ENCODE peak calls at places on chromosomes 16 and 17, in six cellular contexts. F is IMR-90, Q is hepatocyte, O is thoracic aorta, H is AG09319, T is psoas muscle. I is an unnamed sample.

GRCh38 chr17:45370949-45371413 is 54.2 kb upstream of the MAP3K14 start:
- DNase-seq in F (peak), Q (no peak), O (no peak), T (no peak), H (no peak), I (peak)

GRCh38 chr17:38704645-38705522 is at the start of gene MLLT6:
- DNase-seq in F (peak), T (peak), Q (peak), H (peak), O (no peak), I (peak)

GRCh38 chr16:3669067-3669466 is 14.6 kb downstream of the DNASE1 start:
- DNase-seq in F (no peak), Q (no peak), T (no peak), H (no peak), O (no peak), I (no peak)

GRCh38 chr16:81424761-81425160 is 19.8 kb upstream of the CMIP start:
- DNase-seq in O (no peak), F (peak), Q (no peak), T (no peak), H (no peak), I (peak)

GRCh38 chr17:75876190-75876937 is 2.0 kb downstream of the TRIM47 start:
- DNase-seq in H (no peak), F (no peak), O (no peak), T (no peak), Q (peak), I (peak)

GRCh38 chr17:42436401-42436800 is 13.3 kb upstream of the CAVIN1 start:
- DNase-seq in O (no peak), Q (peak), H (peak), F (peak), T (no peak), I (peak)

GRCh38 chr17:68382582-68383085 is 74.7 kb downstream of the WIPI1 start:
- DNase-seq in F (no peak), O (no peak), T (no peak), Q (no peak), H (no peak), I (no peak)

GRCh38 chr17:64443086-64443760 is 5.7 kb upstream of the MILR1 start:
- DNase-seq in H (no peak), F (no peak), O (no peak), Q (no peak), T (no peak), I (peak)

GRCh38 chr16:53792161-53792951 is 88.4 kb downstream of the FTO start:
- DNase-seq in F (no peak), Q (no peak), H (no peak), T (no peak), O (no peak), I (peak)

GRCh38 chr17:67855504-67856324 is 30.4 kb downstream of the BPTF start:
- DNase-seq in T (no peak), Q (no peak), O (no peak), F (no peak), H (no peak), I (no peak)

GRCh38 chr17:79834575-79835469 is 4.4 kb downstream of the CBX4 start:
- DNase-seq in O (no peak), Q (peak), T (no peak), H (no peak), F (no peak), I (no peak)

GRCh38 chr16:54654429-54654828 is 276.2 kb upstream of the IRX5 start:
- DNase-seq in O (no peak), F (no peak), H (no peak), Q (no peak), T (no peak), I (no peak)

GRCh38 chr17:68705331-68706166 is 104.4 kb upstream of the FAM20A start:
- DNase-seq in Q (no peak), F (peak), T (no peak), H (peak), O (no peak), I (no peak)

GRCh38 chr16:4317471-4318170 is 1.8 kb downstream of the GLIS2 start:
- DNase-seq in T (peak), F (no peak), H (no peak), O (no peak), Q (peak), I (no peak)

GRCh38 chr17:2094891-2095535 is 40.1 kb downstream of the HIC1 start:
- DNase-seq in F (peak), T (peak), H (no peak), O (no peak), Q (peak), I (peak)

GRCh38 chr17:42428141-42428944 is 5.3 kb upstream of the CAVIN1 start:
- DNase-seq in T (no peak), Q (peak), O (peak), F (peak), H (peak), I (peak)

GRCh38 chr17:18921912-18922451 is 30.0 kb upstream of the SLC5A10 start:
- DNase-seq in H (no peak), O (no peak), T (no peak), F (peak), Q (peak), I (peak)

GRCh38 chr17:17061516-17061915 is 19.3 kb downstream of the MPRIP start:
- DNase-seq in H (no peak), Q (no peak), O (no peak), T (no peak), F (no peak), I (no peak)

GRCh38 chr17:6507535-6507934 is 48.8 kb downstream of the PITPNM3 start:
- DNase-seq in T (no peak), H (peak), Q (no peak), O (no peak), F (peak), I (peak)

GRCh38 chr16:66250686-66251405 is 115.6 kb upstream of the CDH5 start:
- DNase-seq in F (peak), O (no peak), H (no peak), Q (peak), T (peak), I (no peak)

GRCh38 chr16:85361441-85362118 is 249.3 kb upstream of the CIBAR2 start:
- DNase-seq in T (no peak), H (no peak), O (no peak), F (no peak), Q (peak), I (no peak)

GRCh38 chr16:54938351-54939346 is 8.0 kb downstream of the IRX5 start:
- DNase-seq in H (no peak), F (no peak), Q (no peak), T (no peak), O (no peak), I (no peak)

GRCh38 chr16:17354121-17354750 is 116.5 kb downstream of the XYLT1 start:
- DNase-seq in Q (no peak), T (no peak), O (no peak), H (no peak), F (no peak), I (no peak)

GRCh38 chr17:4858068-4858879 is 25.1 kb downstream of the MINK1 start:
- DNase-seq in F (no peak), Q (no peak), T (no peak), H (no peak), O (no peak), I (peak)

GRCh38 chr16:49876716-49877129 is 20.8 kb upstream of the ZNF423 start:
- DNase-seq in H (no peak), O (no peak), T (peak), F (no peak), Q (peak), I (no peak)

GRCh38 chr17:32192379-32192778 is 50.1 kb downstream of the RHOT1 start:
- DNase-seq in Q (no peak), H (no peak), F (peak), O (no peak), T (no peak), I (no peak)

GRCh38 chr16:89697616-89698331 is 3.7 kb downstream of the SPATA2L start:
- DNase-seq in Q (peak), F (no peak), H (no peak), T (peak), O (no peak), I (no peak)

GRCh38 chr17:49227436-49228261 is 2.9 kb downstream of the PHOSPHO1 start:
- DNase-seq in O (no peak), F (peak), H (peak), Q (peak), T (peak), I (peak)

GRCh38 chr17:61444831-61445230 is 7.4 kb upstream of the TBX4 start:
- DNase-seq in O (no peak), T (no peak), H (no peak), Q (peak), F (peak), I (no peak)

GRCh38 chr16:10181196-10182162 is 749 bp downstream of the GRIN2A start:
- DNase-seq in F (peak), T (peak), H (peak), O (no peak), Q (peak), I (peak)

GRCh38 chr17:75635610-75636202 is 2.5 kb downstream of the SMIM5 start:
- DNase-seq in F (no peak), Q (no peak), T (no peak), O (no peak), H (no peak), I (no peak)

GRCh38 chr16:28182183-28182582 is 29.6 kb downstream of the XPO6 start:
- DNase-seq in O (no peak), Q (no peak), H (no peak), F (peak), T (no peak), I (no peak)

GRCh38 chr17:55795098-55795497 is 44.2 kb downstream of the PCTP start:
- DNase-seq in T (no peak), Q (no peak), F (no peak), H (no peak), O (no peak), I (no peak)

GRCh38 chr16:71610936-71611871 is 14.8 kb upstream of the MARVELD3 start:
- DNase-seq in O (no peak), Q (peak), F (peak), H (no peak), T (peak), I (peak)

GRCh38 chr17:77593081-77593480 is 365.4 kb upstream of the TNRC6C start:
- DNase-seq in F (no peak), Q (no peak), T (no peak), H (no peak), O (no peak), I (no peak)

GRCh38 chr17:77596491-77597420 is 361.7 kb upstream of the TNRC6C start:
- DNase-seq in O (no peak), F (no peak), H (no peak), T (no peak), Q (no peak), I (no peak)

GRCh38 chr17:77594416-77595209 is 363.9 kb upstream of the TNRC6C start:
- DNase-seq in O (no peak), F (no peak), T (no peak), Q (no peak), H (no peak), I (no peak)

GRCh38 chr17:77592503-77592902 is 366.0 kb upstream of the TNRC6C start:
- DNase-seq in Q (no peak), O (no peak), H (no peak), F (no peak), T (no peak), I (no peak)

DNA sequence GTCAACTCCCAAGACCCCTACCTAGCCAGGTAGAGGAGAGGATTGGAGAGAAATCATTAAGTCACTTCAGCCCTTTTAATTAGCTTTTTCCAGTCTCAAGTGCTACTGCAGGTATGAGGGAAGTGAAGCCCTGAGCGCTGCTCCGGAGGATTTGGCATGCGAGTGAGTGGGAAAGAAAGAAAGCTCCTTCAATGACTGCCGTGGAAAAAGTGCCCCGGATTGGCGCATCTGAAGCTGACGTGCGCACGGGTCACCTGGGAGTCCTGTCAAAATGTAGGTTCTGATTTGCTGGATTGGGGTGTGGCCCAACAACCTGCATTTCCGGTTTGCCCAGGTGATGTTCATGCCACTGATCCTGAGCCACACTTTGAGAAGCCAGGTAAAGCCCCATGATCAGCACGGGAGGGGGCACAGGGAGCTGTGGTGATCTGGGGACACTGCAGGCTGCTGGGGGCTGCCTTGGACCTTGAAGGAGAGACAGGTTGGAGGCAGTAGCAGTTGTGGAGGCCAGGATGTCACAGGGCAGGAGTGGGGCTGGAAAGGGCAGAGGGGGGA is 367.2 kb upstream of the TNRC6C start:
- DNase-seq in F (no peak), H (no peak), O (no peak), Q (no peak), T (no peak), I (peak)
- TF ChIP-seq CTCF in F (no peak), H (no peak), O (no peak), Q (no peak), T (no peak), I (no peak)

GRCh38 chr17:72011561-72011960 is 109.3 kb upstream of the SOX9 start:
- DNase-seq in F (no peak), Q (no peak), T (no peak), H (no peak), O (no peak), I (peak)

GRCh38 chr17:72004011-72004427 is 116.8 kb upstream of the SOX9 start:
- DNase-seq in H (no peak), O (no peak), F (no peak), Q (no peak), T (no peak), I (peak)

GRCh38 chr17:72004476-72005331 is 116.1 kb upstream of the SOX9 start:
- DNase-seq in Q (no peak), F (no peak), O (no peak), T (no peak), H (no peak), I (no peak)

GRCh38 chr17:72005332-72006163 is 115.3 kb upstream of the SOX9 start:
- DNase-seq in F (no peak), O (no peak), T (no peak), H (no peak), Q (no peak), I (no peak)

DNA sequence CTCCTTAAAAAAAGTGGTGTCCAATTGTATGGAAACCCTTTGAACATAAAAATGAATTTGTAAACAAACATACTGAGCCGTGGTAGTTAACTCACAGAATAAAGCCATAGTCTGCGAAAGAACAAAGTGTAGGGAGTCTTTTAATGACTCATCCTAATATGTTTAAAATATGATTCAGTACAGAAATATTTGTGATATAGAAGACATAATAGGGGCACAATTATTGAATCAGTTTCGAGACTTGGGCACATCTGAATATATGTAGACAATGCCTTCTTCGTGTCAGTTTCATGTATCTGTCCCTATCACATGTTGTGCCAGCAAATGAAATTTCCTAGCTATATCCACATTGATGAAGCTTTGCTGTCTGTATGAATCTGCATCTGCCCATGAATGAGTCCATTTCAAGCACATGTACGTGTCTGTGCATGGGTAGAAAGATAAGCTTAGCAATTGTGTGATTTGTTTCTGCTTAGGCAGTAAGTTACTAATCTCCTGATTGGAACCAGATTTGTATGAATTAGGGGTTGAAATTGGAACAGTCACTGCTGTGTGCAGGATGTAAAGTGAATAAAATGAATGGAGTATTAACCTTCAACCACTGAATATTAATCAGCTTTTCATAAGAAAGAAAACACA is 112.5 kb upstream of the SOX9 start:
- DNase-seq in H (no peak), O (no peak), T (no peak), Q (no peak), F (peak), I (peak)
- TF ChIP-seq CTCF in H (no peak), O (no peak), T (no peak), Q (no peak), F (no peak), I (no peak)

GRCh38 chr17:82241926-82242697 is 13.3 kb downstream of the SLC16A3 start:
- DNase-seq in T (peak), O (no peak), Q (no peak), F (no peak), H (no peak), I (peak)
- TF ChIP-seq CTCF in T (no peak), O (no peak), Q (no peak), F (no peak), H (no peak), I (no peak)

DNA sequence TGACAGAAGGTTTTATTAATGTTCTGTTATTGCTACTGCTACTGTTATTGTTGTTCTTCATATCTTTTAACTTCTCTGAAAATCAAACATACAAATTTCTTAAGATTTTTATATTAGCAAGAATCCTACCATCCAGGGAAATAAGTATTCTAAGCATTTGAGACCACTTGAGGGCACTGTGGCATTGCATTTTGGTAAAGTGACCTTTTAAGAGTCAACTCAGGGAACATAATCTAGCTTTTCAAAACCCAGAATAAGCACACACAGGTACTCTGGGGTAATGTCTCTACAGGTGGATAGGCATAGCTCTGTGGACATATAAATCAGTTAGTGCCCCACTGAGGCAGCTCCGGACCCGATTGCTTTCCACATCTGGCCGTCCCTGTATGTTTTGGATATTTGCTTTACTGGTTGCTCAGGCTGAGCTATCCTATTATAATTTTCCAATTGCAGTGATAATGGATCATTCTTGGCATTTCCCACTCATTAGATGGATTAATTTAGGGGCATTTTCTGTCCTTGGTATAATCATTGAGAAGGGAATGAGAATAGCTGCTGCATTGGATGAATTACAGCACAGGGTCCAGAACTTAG is 1425.1 kb upstream of the CDH8 start:
- DNase-seq in Q (peak), H (peak), F (peak), T (no peak), O (no peak), I (peak)
- TF ChIP-seq CTCF in Q (peak), H (peak), F (peak), T (peak), O (peak), I (peak)

DNA sequence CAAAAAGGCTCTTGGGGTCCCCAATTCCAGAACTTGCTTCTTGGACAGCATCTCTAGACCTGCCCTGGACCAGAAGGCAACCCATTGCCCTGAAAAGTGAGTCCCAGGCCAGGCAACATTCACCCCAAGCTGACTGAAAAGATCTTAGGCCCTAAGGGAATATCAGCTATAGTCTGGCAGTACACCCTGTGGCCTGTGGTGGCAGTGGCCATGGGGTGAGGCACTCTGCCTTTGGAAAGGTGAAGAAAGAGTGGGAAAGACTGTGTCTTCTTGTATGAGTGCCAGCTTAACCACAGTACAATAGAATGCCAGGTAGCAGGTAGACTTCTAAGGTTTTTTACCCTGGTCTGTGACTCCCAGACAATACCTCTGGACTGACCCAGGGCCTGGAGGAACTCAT is 564.5 kb downstream of the CDH8 start:
- DNase-seq in Q (no peak), F (no peak), T (no peak), H (no peak), O (no peak), I (no peak)
- TF ChIP-seq CTCF in Q (no peak), F (no peak), T (no peak), H (no peak), O (no peak), I (no peak)

I was measured in bronchial epithelial cell.